ENCODE peak calls at places on chromosomes 5 and 9, in seven cellular contexts. One of them, this sample, is unnamed. For H3K36me3, the result is how much of the 10 kb centered on the place peaks cover.

GRCh38 chr9:121685146-121685794 is 33.8 kb downstream of the DAB2IP start:
- DNase-seq in CD8-positive, alpha-beta memory T cell: no peak
- DNase-seq in tibial nerve: no peak
- DNase-seq in upper lobe of right lung: peak
- DNase-seq in tibial artery: no peak
- DNase-seq in OCI-LY7: no peak
- DNase-seq in aorta: no peak
- DNase-seq in this sample: no peak

GRCh38 chr5:132663771-132664695 is 6.1 kb downstream of the IL13 start:
- DNase-seq in CD8-positive, alpha-beta memory T cell: peak
- DNase-seq in tibial nerve: no peak
- DNase-seq in upper lobe of right lung: no peak
- DNase-seq in tibial artery: no peak
- DNase-seq in OCI-LY7: no peak
- DNase-seq in aorta: no peak
- DNase-seq in this sample: no peak

GRCh38 chr5:51651476-51651875 is 268.2 kb downstream of the ISL1 start:
- DNase-seq in CD8-positive, alpha-beta memory T cell: no peak
- DNase-seq in tibial nerve: no peak
- DNase-seq in upper lobe of right lung: no peak
- DNase-seq in tibial artery: no peak
- DNase-seq in OCI-LY7: no peak
- DNase-seq in aorta: no peak
- DNase-seq in this sample: no peak

GRCh38 chr9:24801344-24801743 is 255.6 kb upstream of the IZUMO3 start:
- DNase-seq in CD8-positive, alpha-beta memory T cell: no peak
- DNase-seq in tibial nerve: no peak
- DNase-seq in upper lobe of right lung: no peak
- DNase-seq in tibial artery: no peak
- DNase-seq in OCI-LY7: no peak
- DNase-seq in aorta: no peak
- DNase-seq in this sample: no peak

GRCh38 chr5:138964547-138965174 is 89.5 kb upstream of the LRRTM2 start:
- DNase-seq in CD8-positive, alpha-beta memory T cell: no peak
- DNase-seq in tibial nerve: no peak
- DNase-seq in upper lobe of right lung: no peak
- DNase-seq in tibial artery: no peak
- DNase-seq in OCI-LY7: no peak
- DNase-seq in aorta: no peak
- DNase-seq in this sample: no peak

GRCh38 chr9:92350740-92351133 is 25.0 kb downstream of the CENPP start:
- DNase-seq in CD8-positive, alpha-beta memory T cell: no peak
- DNase-seq in tibial nerve: no peak
- DNase-seq in upper lobe of right lung: no peak
- DNase-seq in tibial artery: no peak
- DNase-seq in OCI-LY7: no peak
- DNase-seq in aorta: no peak
- DNase-seq in this sample: no peak

GRCh38 chr9:69223605-69224004 is 49.5 kb downstream of the TJP2 start:
- DNase-seq in CD8-positive, alpha-beta memory T cell: no peak
- DNase-seq in tibial nerve: no peak
- DNase-seq in upper lobe of right lung: no peak
- DNase-seq in tibial artery: no peak
- DNase-seq in OCI-LY7: peak
- DNase-seq in aorta: no peak
- DNase-seq in this sample: peak

GRCh38 chr9:131310833-131311554 is 21.5 kb downstream of the PLPP7 start:
- DNase-seq in CD8-positive, alpha-beta memory T cell: peak
- DNase-seq in tibial nerve: no peak
- DNase-seq in upper lobe of right lung: no peak
- DNase-seq in tibial artery: no peak
- DNase-seq in OCI-LY7: peak
- DNase-seq in aorta: no peak
- DNase-seq in this sample: peak

DNA sequence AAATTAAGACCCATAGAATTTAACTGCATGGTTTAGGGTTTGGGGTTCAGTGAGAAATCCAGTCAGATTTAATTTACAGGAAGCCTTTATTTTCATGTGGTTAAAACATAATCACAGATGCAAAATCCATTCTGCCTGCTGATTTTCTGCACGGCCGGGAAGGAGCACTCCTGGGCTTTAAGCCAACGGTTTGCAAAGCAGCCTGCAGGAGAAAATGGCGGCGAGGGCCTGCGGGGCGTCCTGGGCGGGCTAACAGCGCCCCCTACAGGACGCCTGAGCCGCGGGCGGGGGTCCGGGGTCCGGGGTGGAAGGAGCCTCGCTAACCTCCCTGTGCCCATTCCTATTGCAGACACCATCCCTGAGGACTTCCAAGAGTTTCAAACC is 47.6 kb downstream of the THBS4 start:
- DNase-seq in CD8-positive, alpha-beta memory T cell: peak
- DNase-seq in tibial nerve: peak
- DNase-seq in upper lobe of right lung: peak
- DNase-seq in tibial artery: peak
- DNase-seq in OCI-LY7: peak
- DNase-seq in aorta: peak
- DNase-seq in this sample: peak
- H3K27ac ChIP-seq in CD8-positive, alpha-beta memory T cell: no peak
- H3K27ac ChIP-seq in tibial nerve: peak
- H3K27ac ChIP-seq in upper lobe of right lung: no peak
- H3K27ac ChIP-seq in tibial artery: peak
- H3K27ac ChIP-seq in OCI-LY7: no peak
- H3K27ac ChIP-seq in aorta: no peak
- H3K27ac ChIP-seq in this sample: no peak

GRCh38 chr5:177256296-177256695 is 47.2 kb downstream of the RAB24 start:
- DNase-seq in CD8-positive, alpha-beta memory T cell: no peak
- DNase-seq in tibial nerve: no peak
- DNase-seq in upper lobe of right lung: peak
- DNase-seq in tibial artery: no peak
- DNase-seq in OCI-LY7: no peak
- DNase-seq in aorta: no peak
- DNase-seq in this sample: no peak
- H3K36me3 ChIP-seq in CD8-positive, alpha-beta memory T cell: under half
- H3K36me3 ChIP-seq in tibial nerve: under half
- H3K36me3 ChIP-seq in upper lobe of right lung: half or more
- H3K36me3 ChIP-seq in tibial artery: under half
- H3K36me3 ChIP-seq in OCI-LY7: half or more
- H3K36me3 ChIP-seq in aorta: under half
- H3K36me3 ChIP-seq in this sample: under half

GRCh38 chr5:159336586-159337290 is 6.5 kb upstream of the IL12B start:
- DNase-seq in CD8-positive, alpha-beta memory T cell: no peak
- DNase-seq in tibial nerve: no peak
- DNase-seq in upper lobe of right lung: no peak
- DNase-seq in tibial artery: no peak
- DNase-seq in OCI-LY7: no peak
- DNase-seq in aorta: no peak
- DNase-seq in this sample: no peak

GRCh38 chr5:159332800-159333563 is 2.7 kb upstream of the IL12B start:
- DNase-seq in CD8-positive, alpha-beta memory T cell: no peak
- DNase-seq in tibial nerve: no peak
- DNase-seq in upper lobe of right lung: no peak
- DNase-seq in tibial artery: no peak
- DNase-seq in OCI-LY7: peak
- DNase-seq in aorta: no peak
- DNase-seq in this sample: no peak

GRCh38 chr5:159330131-159330530 is at the start of gene IL12B:
- DNase-seq in CD8-positive, alpha-beta memory T cell: no peak
- DNase-seq in tibial nerve: no peak
- DNase-seq in upper lobe of right lung: no peak
- DNase-seq in tibial artery: no peak
- DNase-seq in OCI-LY7: no peak
- DNase-seq in aorta: no peak
- DNase-seq in this sample: peak

DNA sequence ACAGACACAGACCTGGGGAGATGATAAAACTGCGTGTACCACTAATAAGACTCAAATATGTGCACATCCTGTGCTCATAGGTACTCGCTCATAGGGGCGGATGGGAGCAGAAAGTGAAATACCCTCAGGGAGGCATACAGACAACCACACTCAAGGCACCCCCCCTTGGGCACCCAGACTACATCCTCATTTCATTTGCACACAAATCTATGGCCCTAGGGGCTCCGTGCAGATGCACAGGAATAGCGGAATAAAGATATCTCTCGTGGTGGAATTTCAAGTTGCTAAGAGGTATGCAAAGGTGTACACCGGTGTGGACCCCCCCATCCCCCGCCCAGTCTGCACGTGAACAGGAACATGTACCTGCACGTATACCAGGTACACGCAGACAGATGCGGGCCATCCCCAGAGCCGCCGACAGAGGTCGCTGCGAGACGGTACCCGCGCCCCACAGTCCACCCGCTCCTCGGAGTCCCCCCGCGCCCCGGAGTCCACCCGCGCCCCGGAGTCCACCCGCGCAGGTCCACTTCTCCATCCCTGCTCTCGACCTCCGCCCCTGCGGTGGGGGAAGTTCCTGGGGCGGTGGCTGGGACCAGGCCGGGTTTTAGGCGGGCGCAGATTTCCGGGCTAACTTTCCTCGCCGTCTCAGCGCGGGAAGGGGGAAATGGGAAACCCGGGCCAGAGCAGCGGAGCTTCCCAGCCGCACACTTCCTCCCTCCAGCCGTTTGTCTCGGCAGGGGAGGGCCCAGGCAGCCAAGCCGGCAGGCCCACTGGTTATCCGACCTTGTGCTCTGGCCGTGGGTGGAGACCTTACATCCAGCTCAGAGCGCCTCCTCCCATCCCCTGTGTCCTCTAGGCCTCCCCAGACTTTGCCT is 1.0 kb upstream of the IL12B start:
- DNase-seq in CD8-positive, alpha-beta memory T cell: peak
- DNase-seq in tibial nerve: peak
- DNase-seq in upper lobe of right lung: peak
- DNase-seq in tibial artery: peak
- DNase-seq in OCI-LY7: peak
- DNase-seq in aorta: peak
- DNase-seq in this sample: peak
- H3K4me3 ChIP-seq in CD8-positive, alpha-beta memory T cell: peak
- H3K4me3 ChIP-seq in tibial nerve: peak
- H3K4me3 ChIP-seq in upper lobe of right lung: peak
- H3K4me3 ChIP-seq in tibial artery: peak
- H3K4me3 ChIP-seq in OCI-LY7: peak
- H3K4me3 ChIP-seq in aorta: peak
- H3K4me3 ChIP-seq in this sample: peak

GRCh38 chr5:54242287-54242686 is 68.1 kb downstream of the ARL15 start:
- DNase-seq in CD8-positive, alpha-beta memory T cell: no peak
- DNase-seq in tibial nerve: no peak
- DNase-seq in upper lobe of right lung: no peak
- DNase-seq in tibial artery: no peak
- DNase-seq in OCI-LY7: no peak
- DNase-seq in aorta: no peak
- DNase-seq in this sample: no peak

GRCh38 chr5:54243483-54244080 is 66.8 kb downstream of the ARL15 start:
- DNase-seq in CD8-positive, alpha-beta memory T cell: no peak
- DNase-seq in tibial nerve: peak
- DNase-seq in upper lobe of right lung: no peak
- DNase-seq in tibial artery: no peak
- DNase-seq in OCI-LY7: peak
- DNase-seq in aorta: no peak
- DNase-seq in this sample: peak

GRCh38 chr5:54251981-54252380 is 58.4 kb downstream of the ARL15 start:
- DNase-seq in CD8-positive, alpha-beta memory T cell: no peak
- DNase-seq in tibial nerve: no peak
- DNase-seq in upper lobe of right lung: no peak
- DNase-seq in tibial artery: no peak
- DNase-seq in OCI-LY7: no peak
- DNase-seq in aorta: no peak
- DNase-seq in this sample: no peak

GRCh38 chr5:54249210-54250028 is 61.0 kb downstream of the ARL15 start:
- DNase-seq in CD8-positive, alpha-beta memory T cell: no peak
- DNase-seq in tibial nerve: peak
- DNase-seq in upper lobe of right lung: no peak
- DNase-seq in tibial artery: no peak
- DNase-seq in OCI-LY7: peak
- DNase-seq in aorta: peak
- DNase-seq in this sample: peak

GRCh38 chr5:54247226-54247625 is 63.1 kb downstream of the ARL15 start:
- DNase-seq in CD8-positive, alpha-beta memory T cell: no peak
- DNase-seq in tibial nerve: no peak
- DNase-seq in upper lobe of right lung: no peak
- DNase-seq in tibial artery: no peak
- DNase-seq in OCI-LY7: no peak
- DNase-seq in aorta: no peak
- DNase-seq in this sample: no peak
- H3K27ac ChIP-seq in CD8-positive, alpha-beta memory T cell: no peak
- H3K27ac ChIP-seq in tibial nerve: no peak
- H3K27ac ChIP-seq in upper lobe of right lung: no peak
- H3K27ac ChIP-seq in tibial artery: no peak
- H3K27ac ChIP-seq in OCI-LY7: no peak
- H3K27ac ChIP-seq in aorta: no peak
- H3K27ac ChIP-seq in this sample: no peak

DNA sequence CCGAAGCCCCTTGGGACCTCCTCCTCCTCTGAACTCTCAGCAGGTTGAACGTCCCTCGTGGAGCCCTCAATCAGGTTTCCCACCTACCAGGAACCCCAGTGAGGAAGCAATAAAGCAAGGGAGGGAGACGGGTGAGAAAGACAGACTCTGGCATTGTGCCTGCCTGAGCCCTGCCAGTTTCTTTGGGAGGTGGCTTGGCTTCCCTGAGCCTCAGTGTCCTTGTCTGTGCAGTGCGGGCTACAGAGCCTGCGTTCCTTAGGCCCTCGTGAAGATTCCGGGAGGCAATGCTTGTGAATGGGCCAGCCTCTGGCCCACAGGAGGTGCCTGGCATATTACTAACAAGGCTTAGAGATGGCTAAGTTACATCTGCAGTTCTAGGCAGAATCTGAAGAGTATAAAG is 11.9 kb downstream of the GTF3C5 start:
- DNase-seq in CD8-positive, alpha-beta memory T cell: no peak
- DNase-seq in tibial nerve: no peak
- DNase-seq in upper lobe of right lung: no peak
- DNase-seq in tibial artery: no peak
- DNase-seq in OCI-LY7: no peak
- DNase-seq in aorta: no peak
- DNase-seq in this sample: no peak
- H3K36me3 ChIP-seq in CD8-positive, alpha-beta memory T cell: under half
- H3K36me3 ChIP-seq in tibial nerve: under half
- H3K36me3 ChIP-seq in upper lobe of right lung: half or more
- H3K36me3 ChIP-seq in tibial artery: half or more
- H3K36me3 ChIP-seq in OCI-LY7: half or more
- H3K36me3 ChIP-seq in aorta: under half
- H3K36me3 ChIP-seq in this sample: half or more

GRCh38 chr5:5140051-5141010 is at the start of gene ADAMTS16:
- DNase-seq in CD8-positive, alpha-beta memory T cell: no peak
- DNase-seq in tibial nerve: no peak
- DNase-seq in upper lobe of right lung: no peak
- DNase-seq in tibial artery: no peak
- DNase-seq in OCI-LY7: no peak
- DNase-seq in aorta: no peak
- DNase-seq in this sample: no peak
- H3K4me3 ChIP-seq in CD8-positive, alpha-beta memory T cell: no peak
- H3K4me3 ChIP-seq in tibial nerve: peak
- H3K4me3 ChIP-seq in upper lobe of right lung: no peak
- H3K4me3 ChIP-seq in tibial artery: peak
- H3K4me3 ChIP-seq in OCI-LY7: no peak
- H3K4me3 ChIP-seq in aorta: peak
- H3K4me3 ChIP-seq in this sample: no peak

This sample was measured in SJCRH30.